ENCODE peak calls at places on chromosomes 6 and 20, in nine cellular contexts. One of them, this sample, is unnamed.

GRCh38 chr6:111564482-111564945 is 41.2 kb downstream of the TRAF3IP2 start:
- DNase-seq in heart right ventricle: no peak
- DNase-seq in activated B cell treated with CpG ODN at 0.5 μM for 24 hours: no peak
- DNase-seq in anterior cingulate cortex: peak
- DNase-seq in heart left ventricle: peak
- DNase-seq in AG04450: no peak
- DNase-seq in activated CD8-positive, alpha-beta T cell treated with anti-CD3 and anti-CD28 coated beads for 36 hours: peak
- DNase-seq in MV-4-11: peak
- DNase-seq in HT1080: peak
- DNase-seq in this sample: peak

GRCh38 chr6:144190593-144190992 is 40.3 kb downstream of the STX11 start:
- DNase-seq in heart right ventricle: peak
- DNase-seq in activated B cell treated with CpG ODN at 0.5 μM for 24 hours: no peak
- DNase-seq in anterior cingulate cortex: no peak
- DNase-seq in heart left ventricle: no peak
- DNase-seq in AG04450: peak
- DNase-seq in activated CD8-positive, alpha-beta T cell treated with anti-CD3 and anti-CD28 coated beads for 36 hours: no peak
- DNase-seq in MV-4-11: no peak
- DNase-seq in HT1080: peak
- DNase-seq in this sample: no peak

GRCh38 chr6:43009124-43009523 is 4.6 kb downstream of the MEA1 start:
- DNase-seq in heart right ventricle: peak
- DNase-seq in activated B cell treated with CpG ODN at 0.5 μM for 24 hours: no peak
- DNase-seq in anterior cingulate cortex: peak
- DNase-seq in heart left ventricle: no peak
- DNase-seq in AG04450: no peak
- DNase-seq in activated CD8-positive, alpha-beta T cell treated with anti-CD3 and anti-CD28 coated beads for 36 hours: peak
- DNase-seq in MV-4-11: peak
- DNase-seq in HT1080: peak
- DNase-seq in this sample: peak

GRCh38 chr6:161379828-161380598 is 106.2 kb upstream of the AGPAT4 start:
- DNase-seq in heart right ventricle: no peak
- DNase-seq in activated B cell treated with CpG ODN at 0.5 μM for 24 hours: no peak
- DNase-seq in anterior cingulate cortex: no peak
- DNase-seq in heart left ventricle: no peak
- DNase-seq in AG04450: no peak
- DNase-seq in activated CD8-positive, alpha-beta T cell treated with anti-CD3 and anti-CD28 coated beads for 36 hours: no peak
- DNase-seq in MV-4-11: no peak
- DNase-seq in HT1080: no peak
- DNase-seq in this sample: no peak

GRCh38 chr6:116616757-116617093 is 446 bp downstream of the RSPH4A start:
- DNase-seq in heart right ventricle: no peak
- DNase-seq in activated B cell treated with CpG ODN at 0.5 μM for 24 hours: peak
- DNase-seq in anterior cingulate cortex: peak
- DNase-seq in heart left ventricle: peak
- DNase-seq in AG04450: no peak
- DNase-seq in activated CD8-positive, alpha-beta T cell treated with anti-CD3 and anti-CD28 coated beads for 36 hours: peak
- DNase-seq in MV-4-11: no peak
- DNase-seq in HT1080: no peak
- DNase-seq in this sample: peak

GRCh38 chr20:48799315-48800105 is 28.3 kb downstream of the PREX1 start:
- DNase-seq in heart right ventricle: no peak
- DNase-seq in activated B cell treated with CpG ODN at 0.5 μM for 24 hours: no peak
- DNase-seq in anterior cingulate cortex: no peak
- DNase-seq in heart left ventricle: no peak
- DNase-seq in AG04450: no peak
- DNase-seq in activated CD8-positive, alpha-beta T cell treated with anti-CD3 and anti-CD28 coated beads for 36 hours: no peak
- DNase-seq in MV-4-11: peak
- DNase-seq in HT1080: no peak
- DNase-seq in this sample: no peak

GRCh38 chr20:15075586-15075985 is 738.2 kb upstream of the FLRT3 start:
- DNase-seq in heart right ventricle: no peak
- DNase-seq in activated B cell treated with CpG ODN at 0.5 μM for 24 hours: no peak
- DNase-seq in anterior cingulate cortex: no peak
- DNase-seq in heart left ventricle: no peak
- DNase-seq in AG04450: no peak
- DNase-seq in activated CD8-positive, alpha-beta T cell treated with anti-CD3 and anti-CD28 coated beads for 36 hours: no peak
- DNase-seq in MV-4-11: no peak
- DNase-seq in HT1080: no peak
- DNase-seq in this sample: no peak

GRCh38 chr6:4624726-4625125 is 151.5 kb upstream of the CDYL start:
- DNase-seq in heart right ventricle: no peak
- DNase-seq in activated B cell treated with CpG ODN at 0.5 μM for 24 hours: no peak
- DNase-seq in anterior cingulate cortex: no peak
- DNase-seq in heart left ventricle: no peak
- DNase-seq in AG04450: no peak
- DNase-seq in activated CD8-positive, alpha-beta T cell treated with anti-CD3 and anti-CD28 coated beads for 36 hours: no peak
- DNase-seq in MV-4-11: no peak
- DNase-seq in HT1080: no peak
- DNase-seq in this sample: no peak

This sample was measured in activated CD4-positive, alpha-beta memory T cell treated with anti-CD3 and anti-CD28 coated beads for 36 hours.